ENCODE peak calls at places on chromosome 18, in six cellular contexts. One of them, this sample, is unnamed.

GRCh38 chr18:5066380-5066977 is 130.6 kb downstream of the AKAIN1 start:
- DNase-seq in BJ: no peak
- DNase-seq in NB4: peak
- DNase-seq in fibroblast of pulmonary artery: no peak
- DNase-seq in brain microvascular endothelial cell: no peak
- DNase-seq in left lung: no peak
- DNase-seq in this sample: no peak

GRCh38 chr18:54392621-54393023 is 34.9 kb downstream of the C18orf54 start:
- DNase-seq in NB4: peak
- DNase-seq in fibroblast of pulmonary artery: peak
- DNase-seq in brain microvascular endothelial cell: peak
- DNase-seq in BJ: no peak
- DNase-seq in left lung: no peak
- DNase-seq in this sample: no peak

GRCh38 chr18:50658601-50659000 is 98.7 kb downstream of the MAPK4 start:
- DNase-seq in fibroblast of pulmonary artery: no peak
- DNase-seq in left lung: no peak
- DNase-seq in BJ: no peak
- DNase-seq in brain microvascular endothelial cell: no peak
- DNase-seq in NB4: no peak
- DNase-seq in this sample: no peak

GRCh38 chr18:44851806-44852205 is 171.1 kb downstream of the SETBP1 start:
- DNase-seq in left lung: no peak
- DNase-seq in BJ: no peak
- DNase-seq in NB4: no peak
- DNase-seq in brain microvascular endothelial cell: no peak
- DNase-seq in fibroblast of pulmonary artery: no peak
- DNase-seq in this sample: no peak

GRCh38 chr18:5461056-5461455 is 82.7 kb downstream of the EPB41L3 start:
- DNase-seq in left lung: no peak
- DNase-seq in fibroblast of pulmonary artery: no peak
- DNase-seq in brain microvascular endothelial cell: no peak
- DNase-seq in BJ: peak
- DNase-seq in NB4: no peak
- DNase-seq in this sample: no peak

GRCh38 chr18:76126327-76126726 is 368.7 kb downstream of the ZNF516 start:
- DNase-seq in BJ: no peak
- DNase-seq in brain microvascular endothelial cell: no peak
- DNase-seq in NB4: peak
- DNase-seq in left lung: no peak
- DNase-seq in fibroblast of pulmonary artery: no peak
- DNase-seq in this sample: no peak

GRCh38 chr18:22691988-22692710 is 241.0 kb upstream of the RBBP8 start:
- DNase-seq in BJ: peak
- DNase-seq in brain microvascular endothelial cell: peak
- DNase-seq in fibroblast of pulmonary artery: peak
- DNase-seq in NB4: peak
- DNase-seq in left lung: no peak
- DNase-seq in this sample: peak

GRCh38 chr18:50879302-50880107 is 587 bp downstream of the ME2 start:
- DNase-seq in fibroblast of pulmonary artery: peak
- DNase-seq in left lung: peak
- DNase-seq in brain microvascular endothelial cell: peak
- DNase-seq in BJ: no peak
- DNase-seq in NB4: peak
- DNase-seq in this sample: no peak

GRCh38 chr18:35117951-35118411 is 76.8 kb downstream of the MAPRE2 start:
- DNase-seq in fibroblast of pulmonary artery: peak
- DNase-seq in brain microvascular endothelial cell: peak
- DNase-seq in NB4: no peak
- DNase-seq in left lung: no peak
- DNase-seq in BJ: peak
- DNase-seq in this sample: peak

GRCh38 chr18:12515550-12515949 is 107.8 kb downstream of the PRELID3A start:
- DNase-seq in BJ: no peak
- DNase-seq in fibroblast of pulmonary artery: peak
- DNase-seq in left lung: no peak
- DNase-seq in brain microvascular endothelial cell: no peak
- DNase-seq in NB4: peak
- DNase-seq in this sample: no peak

GRCh38 chr18:75229437-75229836 is 18.8 kb downstream of the TSHZ1 start:
- DNase-seq in fibroblast of pulmonary artery: no peak
- DNase-seq in BJ: no peak
- DNase-seq in NB4: no peak
- DNase-seq in left lung: no peak
- DNase-seq in brain microvascular endothelial cell: no peak
- DNase-seq in this sample: no peak

GRCh38 chr18:50982802-50983179 is 15.0 kb downstream of the ELAC1 start:
- DNase-seq in left lung: no peak
- DNase-seq in NB4: no peak
- DNase-seq in BJ: no peak
- DNase-seq in brain microvascular endothelial cell: peak
- DNase-seq in fibroblast of pulmonary artery: peak
- DNase-seq in this sample: no peak

GRCh38 chr18:36412778-36413177 is 115.3 kb downstream of the FHOD3 start:
- DNase-seq in NB4: peak
- DNase-seq in left lung: no peak
- DNase-seq in fibroblast of pulmonary artery: peak
- DNase-seq in brain microvascular endothelial cell: no peak
- DNase-seq in BJ: no peak
- DNase-seq in this sample: no peak

GRCh38 chr18:30674619-30675018 is 367.9 kb downstream of the DSC3 start:
- DNase-seq in fibroblast of pulmonary artery: no peak
- DNase-seq in NB4: no peak
- DNase-seq in BJ: no peak
- DNase-seq in brain microvascular endothelial cell: no peak
- DNase-seq in left lung: no peak
- DNase-seq in this sample: no peak

GRCh38 chr18:39806519-39806918 is 2148.5 kb upstream of the PIK3C3 start:
- DNase-seq in NB4: no peak
- DNase-seq in BJ: no peak
- DNase-seq in left lung: no peak
- DNase-seq in fibroblast of pulmonary artery: peak
- DNase-seq in brain microvascular endothelial cell: peak
- DNase-seq in this sample: no peak

GRCh38 chr18:55251186-55251995 is 292.1 kb upstream of the CCDC68 start:
- DNase-seq in BJ: no peak
- DNase-seq in fibroblast of pulmonary artery: peak
- DNase-seq in brain microvascular endothelial cell: no peak
- DNase-seq in NB4: no peak
- DNase-seq in left lung: no peak
- DNase-seq in this sample: no peak

GRCh38 chr18:24173997-24174396 is 35.1 kb downstream of the CABYR start:
- DNase-seq in left lung: no peak
- DNase-seq in NB4: no peak
- DNase-seq in brain microvascular endothelial cell: no peak
- DNase-seq in fibroblast of pulmonary artery: no peak
- DNase-seq in BJ: no peak
- DNase-seq in this sample: no peak

DNA sequence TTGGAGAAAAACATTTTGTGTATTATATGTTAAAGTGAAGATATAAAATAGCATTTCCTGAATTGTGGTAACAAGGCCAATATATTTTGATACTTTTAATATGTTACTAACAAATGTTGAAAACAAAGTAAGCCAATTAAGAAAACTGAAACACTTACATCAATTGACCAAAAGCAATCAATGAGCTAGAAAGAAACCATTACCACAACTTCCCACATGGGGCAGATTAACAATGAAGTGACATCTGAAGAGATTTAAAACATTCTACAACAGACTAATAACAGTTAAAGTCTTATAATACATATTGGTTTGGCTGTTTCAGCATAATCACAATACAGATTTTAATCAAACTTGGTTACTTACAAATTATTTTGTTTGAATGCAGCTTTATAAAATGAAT is 282.4 kb upstream of the NETO1 start:
- DNase-seq in left lung: no peak
- DNase-seq in brain microvascular endothelial cell: no peak
- DNase-seq in NB4: no peak
- DNase-seq in BJ: no peak
- DNase-seq in fibroblast of pulmonary artery: no peak
- DNase-seq in this sample: no peak
- TF ChIP-seq CTCF in left lung: no peak
- TF ChIP-seq CTCF in brain microvascular endothelial cell: no peak
- TF ChIP-seq CTCF in NB4: no peak
- TF ChIP-seq CTCF in BJ: no peak
- TF ChIP-seq CTCF in fibroblast of pulmonary artery: no peak
- TF ChIP-seq CTCF in this sample: no peak

GRCh38 chr18:2984703-2985261 is 28.2 kb downstream of the LPIN2 start:
- DNase-seq in BJ: no peak
- DNase-seq in fibroblast of pulmonary artery: no peak
- DNase-seq in NB4: no peak
- DNase-seq in brain microvascular endothelial cell: no peak
- DNase-seq in left lung: no peak
- DNase-seq in this sample: no peak

GRCh38 chr18:2980607-2980923 is 32.4 kb downstream of the LPIN2 start:
- DNase-seq in fibroblast of pulmonary artery: no peak
- DNase-seq in left lung: no peak
- DNase-seq in NB4: no peak
- DNase-seq in BJ: no peak
- DNase-seq in brain microvascular endothelial cell: no peak
- DNase-seq in this sample: no peak

GRCh38 chr18:2981212-2981728 is 31.7 kb downstream of the LPIN2 start:
- DNase-seq in fibroblast of pulmonary artery: peak
- DNase-seq in BJ: peak
- DNase-seq in NB4: no peak
- DNase-seq in left lung: no peak
- DNase-seq in brain microvascular endothelial cell: peak
- DNase-seq in this sample: peak

GRCh38 chr18:2983296-2983695 is 29.6 kb downstream of the LPIN2 start:
- DNase-seq in NB4: no peak
- DNase-seq in brain microvascular endothelial cell: no peak
- DNase-seq in fibroblast of pulmonary artery: no peak
- DNase-seq in left lung: no peak
- DNase-seq in BJ: no peak
- DNase-seq in this sample: no peak

GRCh38 chr18:2982452-2983172 is 30.3 kb downstream of the LPIN2 start:
- DNase-seq in NB4: no peak
- DNase-seq in left lung: no peak
- DNase-seq in fibroblast of pulmonary artery: no peak
- DNase-seq in BJ: no peak
- DNase-seq in brain microvascular endothelial cell: no peak
- DNase-seq in this sample: no peak
- H3K4me3 ChIP-seq in NB4: no peak
- H3K4me3 ChIP-seq in left lung: no peak
- H3K4me3 ChIP-seq in fibroblast of pulmonary artery: no peak
- H3K4me3 ChIP-seq in BJ: no peak
- H3K4me3 ChIP-seq in brain microvascular endothelial cell: no peak
- H3K4me3 ChIP-seq in this sample: no peak

GRCh38 chr18:46915800-46916550 is 1.3 kb downstream of the PIAS2 start:
- DNase-seq in NB4: no peak
- DNase-seq in left lung: no peak
- DNase-seq in brain microvascular endothelial cell: no peak
- DNase-seq in fibroblast of pulmonary artery: no peak
- DNase-seq in BJ: no peak
- DNase-seq in this sample: no peak

GRCh38 chr18:46917808-46918600 is 602 bp downstream of the KATNAL2 start:
- DNase-seq in brain microvascular endothelial cell: peak
- DNase-seq in NB4: peak
- DNase-seq in BJ: no peak
- DNase-seq in fibroblast of pulmonary artery: peak
- DNase-seq in left lung: no peak
- DNase-seq in this sample: no peak

GRCh38 chr18:46916551-46917107 is 678 bp downstream of the PIAS2 start:
- DNase-seq in BJ: no peak
- DNase-seq in NB4: peak
- DNase-seq in fibroblast of pulmonary artery: peak
- DNase-seq in brain microvascular endothelial cell: peak
- DNase-seq in left lung: no peak
- DNase-seq in this sample: no peak

GRCh38 chr18:46920067-46920466 is 2.7 kb downstream of the KATNAL2 start:
- DNase-seq in BJ: no peak
- DNase-seq in left lung: no peak
- DNase-seq in brain microvascular endothelial cell: no peak
- DNase-seq in fibroblast of pulmonary artery: no peak
- DNase-seq in NB4: no peak
- DNase-seq in this sample: no peak

DNA sequence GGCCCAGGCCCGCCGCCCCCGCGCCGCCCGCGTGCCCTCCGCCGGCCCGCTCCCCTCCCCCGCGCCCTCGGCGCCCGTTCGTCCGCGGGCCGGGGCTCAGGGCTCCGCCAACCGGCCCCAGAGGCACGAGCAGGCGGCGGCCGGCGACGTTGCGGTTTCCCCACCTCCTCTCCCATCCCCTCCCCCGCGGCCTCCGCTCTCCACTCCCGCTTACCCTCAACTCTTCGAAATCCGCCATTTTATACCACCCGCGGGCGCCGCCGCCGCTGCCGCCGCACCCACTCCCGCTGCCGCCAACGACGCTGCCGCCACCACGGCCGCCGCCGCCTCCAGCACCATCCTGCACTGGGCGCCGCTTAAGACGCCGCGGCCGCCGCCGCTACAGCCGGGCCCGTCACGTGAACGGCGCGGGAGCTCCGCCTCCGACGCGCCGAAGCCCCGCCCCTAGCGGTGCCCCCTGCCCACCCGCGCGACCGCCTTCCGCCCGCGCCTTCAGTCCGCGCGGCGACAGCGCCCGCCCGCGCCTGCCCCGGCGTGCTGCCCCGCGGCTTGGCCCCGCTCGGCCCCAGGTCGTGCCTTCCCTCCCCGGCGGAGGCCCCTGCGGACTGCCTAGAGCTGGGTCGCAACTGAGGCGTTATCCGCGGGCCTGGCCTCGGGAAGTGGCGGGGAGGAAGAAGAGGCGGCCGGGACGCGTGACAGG is at the start of the genes KATNAL2 and PIAS2:
- DNase-seq in BJ: no peak
- DNase-seq in fibroblast of pulmonary artery: peak
- DNase-seq in left lung: peak
- DNase-seq in brain microvascular endothelial cell: peak
- DNase-seq in NB4: peak
- DNase-seq in this sample: no peak
- TF ChIP-seq CTCF in BJ: no peak
- TF ChIP-seq CTCF in fibroblast of pulmonary artery: no peak
- TF ChIP-seq CTCF in left lung: no peak
- TF ChIP-seq CTCF in brain microvascular endothelial cell: no peak
- TF ChIP-seq CTCF in NB4: no peak
- TF ChIP-seq CTCF in this sample: no peak

GRCh38 chr18:8069708-8070107 is 502.6 kb downstream of the PTPRM start:
- DNase-seq in BJ: no peak
- DNase-seq in brain microvascular endothelial cell: no peak
- DNase-seq in fibroblast of pulmonary artery: no peak
- DNase-seq in NB4: no peak
- DNase-seq in left lung: no peak
- DNase-seq in this sample: no peak

GRCh38 chr18:8063733-8064132 is 496.6 kb downstream of the PTPRM start:
- DNase-seq in left lung: no peak
- DNase-seq in NB4: no peak
- DNase-seq in fibroblast of pulmonary artery: no peak
- DNase-seq in BJ: no peak
- DNase-seq in brain microvascular endothelial cell: no peak
- DNase-seq in this sample: no peak
- H3K4me3 ChIP-seq in left lung: no peak
- H3K4me3 ChIP-seq in NB4: no peak
- H3K4me3 ChIP-seq in fibroblast of pulmonary artery: no peak
- H3K4me3 ChIP-seq in BJ: no peak
- H3K4me3 ChIP-seq in brain microvascular endothelial cell: no peak
- H3K4me3 ChIP-seq in this sample: no peak